ENCODE peak calls at places on chromosome X, in five cellular contexts. N is tibial nerve, C is WERI-Rb-1, I is GM12878, Q is HCT116. O is an unnamed sample.

GRCh38 chrX:154732421-154733071 is 18.3 kb downstream of the GAB3 start:
- DNase-seq in I (no peak), N (no peak), C (no peak), Q (no peak), O (no peak)

GRCh38 chrX:7068939-7069367 is 78.6 kb upstream of the STS start:
- DNase-seq in N (no peak), C (peak; percentile 41), I (no peak), Q (no peak), O (no peak)

GRCh38 chrX:131792356-131792749 is 230.7 kb upstream of the STK26 start:
- DNase-seq in Q (no peak), I (peak; percentile 98), C (peak; percentile 90), N (no peak), O (peak; percentile 90)

GRCh38 chrX:149630681-149631292 is 805 bp downstream of the TMEM185A start:
- DNase-seq in N (no peak), Q (no peak), C (no peak), I (no peak), O (no peak)

GRCh38 chrX:46704767-46705386 is 54.0 kb downstream of the SLC9A7 start:
- DNase-seq in I (peak; percentile 83), N (no peak), C (no peak), Q (no peak), O (no peak)

GRCh38 chrX:147859666-147860065 is 52.1 kb upstream of the FMR1 start:
- DNase-seq in I (no peak), Q (no peak), C (no peak), N (no peak), O (no peak)

GRCh38 chrX:119455264-119455663 is 13.0 kb upstream of the SLC25A5 start:
- DNase-seq in Q (no peak), C (no peak), N (no peak), I (no peak), O (no peak)

GRCh38 chrX:109952985-109953905 is 49.7 kb upstream of the TMEM164 start:
- DNase-seq in Q (no peak), C (no peak), N (no peak), I (peak; percentile 12), O (no peak)

GRCh38 chrX:73963682-73964081 is 340.3 kb upstream of the ZCCHC13 start:
- DNase-seq in I (no peak), C (no peak), Q (no peak), N (no peak), O (peak; percentile 65)
- TF ChIP-seq CTCF in I (no peak), C (no peak), Q (no peak), N (no peak), O (no peak)

GRCh38 chrX:50614460-50614859 is 143.8 kb upstream of the DGKK start:
- DNase-seq in C (no peak), N (no peak), I (no peak), Q (no peak), O (no peak)
- H3K27ac ChIP-seq in C (no peak overlapping the region), N (no peak overlapping the region), I (no peak overlapping the region), Q (no peak overlapping the region), O (no peak overlapping the region)

GRCh38 chrX:953879-954482 is 258.5 kb downstream of the CRLF2 start:
- DNase-seq in I (no peak), N (no peak), C (no peak), Q (no peak), O (no peak)
- H3K4me3 ChIP-seq in I (no peak overlapping the region), N (no peak overlapping the region), C (no peak overlapping the region), Q (no peak overlapping the region), O (no peak overlapping the region)

GRCh38 chrX:40928076-40928475 is 157.2 kb upstream of the USP9X start:
- DNase-seq in Q (no peak), I (no peak), C (no peak), N (no peak), O (no peak)

GRCh38 chrX:40920351-40920750 is 164.9 kb upstream of the USP9X start:
- DNase-seq in I (no peak), N (no peak), C (no peak), Q (no peak), O (no peak)

GRCh38 chrX:40922307-40922706 is 162.9 kb upstream of the USP9X start:
- DNase-seq in Q (peak; percentile 56), C (peak; percentile 13), I (no peak), N (no peak), O (no peak)
- TF ChIP-seq CTCF in Q (peak; percentile 41), C (peak; percentile 50), I (peak; percentile 40), N (no peak), O (peak; percentile 22)

DNA sequence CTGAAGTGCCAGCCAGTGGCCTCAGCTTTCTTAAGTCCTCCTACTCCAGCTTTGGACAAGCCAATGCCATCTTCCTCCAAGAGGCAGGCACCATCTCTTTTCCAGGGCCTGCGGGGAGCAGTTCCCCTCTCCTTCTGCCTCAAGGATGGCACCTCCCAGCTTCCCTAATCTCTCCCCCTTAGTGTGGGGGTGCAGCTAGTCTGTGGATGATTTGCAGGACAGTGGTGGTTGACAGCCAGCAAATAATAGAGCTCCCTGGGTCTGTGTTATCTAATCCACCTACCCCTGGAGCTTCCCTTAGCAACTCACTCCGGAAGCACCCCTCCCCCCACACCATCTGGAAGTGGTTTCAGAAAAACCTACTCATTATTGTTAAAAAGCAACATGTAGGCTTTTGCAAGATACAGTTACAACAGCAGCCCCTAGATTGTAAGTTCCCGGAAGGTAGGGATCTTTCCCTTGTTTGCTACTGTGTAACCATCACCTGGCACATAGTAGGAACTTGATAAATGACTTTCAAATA is 247.1 kb downstream of the BCOR start:
- DNase-seq in C (peak; percentile 95), I (no peak), N (no peak), Q (no peak), O (no peak)
- H3K27ac ChIP-seq in C (peak overlapping the region; percentile 90), I (no peak overlapping the region), N (no peak overlapping the region), Q (no peak overlapping the region), O (no peak overlapping the region)

GRCh38 chrX:30657542-30658238 is 4.5 kb downstream of the GK start:
- DNase-seq in C (no peak), N (no peak), I (no peak), Q (no peak), O (no peak)

GRCh38 chrX:30652527-30653414 is 452 bp upstream of the GK start:
- DNase-seq in Q (peak; percentile 69), C (peak; percentile 92), I (peak; percentile 64), N (peak; percentile 93), O (peak; percentile 94)

GRCh38 chrX:30653415-30654131 is at the start of gene GK:
- DNase-seq in C (peak; percentile 15), Q (no peak), I (no peak), N (no peak), O (no peak)

GRCh38 chrX:30659421-30659820 is 6.2 kb downstream of the GK start:
- DNase-seq in N (no peak), C (no peak), I (no peak), Q (no peak), O (no peak)

DNA sequence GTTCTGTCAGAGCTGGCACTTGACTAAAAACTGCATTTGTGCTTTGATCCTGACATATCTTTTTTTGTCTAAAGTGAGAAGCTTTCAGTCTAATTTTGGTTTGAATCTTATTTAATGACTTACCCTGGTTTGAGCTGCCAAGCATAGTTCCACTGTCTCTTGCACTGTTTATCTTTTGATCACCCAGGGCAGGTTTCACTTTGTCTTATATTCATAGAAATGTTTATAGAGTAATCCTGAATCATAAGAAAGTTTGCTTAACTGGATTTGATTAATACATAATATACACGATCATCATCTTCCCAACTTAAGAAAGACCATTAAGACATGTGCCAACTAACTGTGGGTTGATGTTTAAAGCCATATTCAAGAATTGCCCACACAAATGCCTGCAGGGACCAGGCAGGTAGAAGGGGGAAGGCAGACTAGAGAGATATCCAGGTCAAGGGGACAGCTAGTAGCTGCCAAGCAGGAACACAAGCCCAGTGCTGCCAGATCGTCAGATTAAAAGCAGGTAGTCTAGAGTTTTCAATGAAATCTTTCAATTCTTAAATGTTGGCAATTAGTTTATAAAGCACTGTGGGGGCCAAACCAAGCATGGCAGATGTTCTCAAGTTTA is 1.9 kb downstream of the GK start:
- DNase-seq in I (no peak), Q (no peak), N (no peak), C (no peak), O (no peak)
- H3K4me3 ChIP-seq in I (no peak overlapping the region), Q (no peak overlapping the region), N (no peak overlapping the region), C (no peak overlapping the region), O (no peak overlapping the region)